ENCODE peak calls at places on chromosomes 12 and 14, in nine cellular contexts. A is stimulated activated CD4-positive, alpha-beta T cell treated with anti-CD3 and anti-CD28 coated beads, Interleukin-1b, Interleukin-23, amount 100 ng/mL, for 1 hour; W is lower lobe of right lung; H is activated CD8-positive, alpha-beta T cell treated with anti-CD3 and anti-CD28 coated beads, Interleukin-2, amount 10 ng/mL, durations not matched to agents 7 days and 5 days; E is NCI-H1694 treated with DMSO at 0.1 percent for 48 hours; J is NCI-H69; B is KG1; O is fibroblast of pulmonary artery; Q is adrenal gland. T is an unnamed sample.

GRCh38 chr12:128914908-128915563 is 61.8 kb downstream of the GLT1D1 start:
- DNase-seq in A (no peak), W (no peak), H (peak), E (no peak), J (no peak), B (peak), O (no peak), Q (peak), T (no peak)

GRCh38 chr14:56487761-56488160 is 91.8 kb upstream of the TMEM260 start:
- DNase-seq in A (no peak), W (no peak), H (no peak), E (no peak), J (peak), B (no peak), O (peak), Q (no peak), T (no peak)

GRCh38 chr14:51576112-51576420 is 75.6 kb upstream of the FRMD6 start:
- DNase-seq in A (no peak), W (no peak), H (no peak), E (no peak), J (no peak), B (no peak), O (peak), Q (no peak), T (no peak)

GRCh38 chr12:67748761-67749075 is 100.2 kb downstream of the DYRK2 start:
- DNase-seq in A (no peak), W (no peak), H (no peak), E (no peak), J (no peak), B (no peak), O (no peak), Q (no peak), T (no peak)

GRCh38 chr12:126668538-126668937 is 1598.4 kb upstream of the TMEM132C start:
- DNase-seq in A (no peak), W (no peak), H (no peak), E (no peak), J (no peak), B (no peak), O (peak), Q (peak), T (no peak)

GRCh38 chr14:22740020-22740419 is 26.5 kb upstream of the OXA1L start:
- DNase-seq in A (no peak), W (no peak), H (no peak), E (no peak), J (no peak), B (no peak), O (no peak), Q (no peak), T (no peak)

GRCh38 chr14:31950760-31951637 is 126.1 kb upstream of the ARHGAP5 start:
- DNase-seq in A (no peak), W (no peak), H (no peak), E (peak), J (peak), B (no peak), O (peak), Q (peak), T (peak)

GRCh38 chr12:120640840-120641833 is 711 bp downstream of the CABP1 start:
- DNase-seq in A (no peak), W (peak), H (peak), E (no peak), J (peak), B (peak), O (peak), Q (peak), T (peak)

GRCh38 chr12:96422192-96422591 is 22.0 kb upstream of the CDK17 start:
- DNase-seq in A (no peak), W (no peak), H (no peak), E (peak), J (no peak), B (no peak), O (peak), Q (no peak), T (no peak)

GRCh38 chr14:61145903-61146411 is 135.2 kb downstream of the TMEM30B start:
- DNase-seq in A (no peak), W (no peak), H (no peak), E (no peak), J (peak), B (no peak), O (peak), Q (no peak), T (no peak)

GRCh38 chr12:49092086-49092815 is 2.4 kb downstream of the DHH start:
- DNase-seq in A (peak), W (no peak), H (peak), E (no peak), J (peak), B (no peak), O (peak), Q (peak), T (peak)

GRCh38 chr12:14841761-14842160 is 1.6 kb downstream of the ART4 start:
- DNase-seq in A (no peak), W (no peak), H (no peak), E (no peak), J (no peak), B (no peak), O (peak), Q (peak), T (no peak)

GRCh38 chr14:92391746-92392145 is 68.8 kb downstream of the SLC24A4 start:
- DNase-seq in A (no peak), W (peak), H (no peak), E (no peak), J (no peak), B (no peak), O (no peak), Q (no peak), T (no peak)

GRCh38 chr12:25958254-25959068 is at the start of gene RASSF8:
- DNase-seq in A (no peak), W (peak), H (peak), E (no peak), J (peak), B (no peak), O (peak), Q (peak), T (peak)

GRCh38 chr12:28424965-28425364 is 234.7 kb downstream of the CCDC91 start:
- DNase-seq in A (no peak), W (no peak), H (no peak), E (no peak), J (no peak), B (no peak), O (peak), Q (peak), T (no peak)

GRCh38 chr12:108495054-108495453 is 20.0 kb upstream of the FICD start:
- DNase-seq in A (no peak), W (no peak), H (peak), E (peak), J (peak), B (peak), O (peak), Q (no peak), T (no peak)

GRCh38 chr12:132765366-132765765 is 3.7 kb upstream of the ANKLE2 start:
- DNase-seq in A (no peak), W (no peak), H (no peak), E (no peak), J (no peak), B (peak), O (no peak), Q (no peak), T (no peak)

GRCh38 chr12:47636908-47637780 is 68.7 kb downstream of the RPAP3 start:
- DNase-seq in A (peak), W (peak), H (peak), E (no peak), J (peak), B (no peak), O (peak), Q (peak), T (peak)

GRCh38 chr12:108214486-108214885 is 85.4 kb downstream of the WSCD2 start:
- DNase-seq in A (no peak), W (no peak), H (peak), E (no peak), J (no peak), B (peak), O (peak), Q (peak), T (no peak)

GRCh38 chr12:117832459-117833457 is 136.0 kb downstream of the KSR2 start:
- DNase-seq in A (no peak), W (no peak), H (no peak), E (no peak), J (no peak), B (no peak), O (no peak), Q (no peak), T (no peak)

GRCh38 chr14:77151245-77151644 is 9.7 kb upstream of the ZDHHC22 start:
- DNase-seq in A (no peak), W (no peak), H (no peak), E (peak), J (peak), B (no peak), O (peak), Q (peak), T (peak)

GRCh38 chr12:101604132-101604531 is 9.4 kb downstream of the MYBPC1 start:
- DNase-seq in A (no peak), W (no peak), H (no peak), E (no peak), J (peak), B (no peak), O (no peak), Q (no peak), T (no peak)

GRCh38 chr14:99595034-99595433 is 9.0 kb downstream of the CCDC85C start:
- DNase-seq in A (peak), W (no peak), H (peak), E (no peak), J (no peak), B (no peak), O (no peak), Q (no peak), T (no peak)

GRCh38 chr12:107287436-107288413 is 194.4 kb upstream of the CRY1 start:
- DNase-seq in A (no peak), W (no peak), H (peak), E (no peak), J (no peak), B (no peak), O (no peak), Q (no peak), T (no peak)

GRCh38 chr14:76761198-76761848 is at the start of gene VASH1:
- DNase-seq in A (peak), W (peak), H (peak), E (peak), J (peak), B (no peak), O (peak), Q (peak), T (peak)

GRCh38 chr14:85508863-85509262 is 21.1 kb upstream of the FLRT2 start:
- DNase-seq in A (no peak), W (no peak), H (no peak), E (no peak), J (no peak), B (no peak), O (no peak), Q (no peak), T (no peak)

GRCh38 chr12:92408072-92408900 is 262.6 kb upstream of the BTG1 start:
- DNase-seq in A (no peak), W (no peak), H (peak), E (no peak), J (peak), B (no peak), O (peak), Q (peak), T (no peak)

GRCh38 chr12:124327362-124328043 is 32.6 kb downstream of the RFLNA start:
- DNase-seq in A (no peak), W (no peak), H (no peak), E (no peak), J (peak), B (no peak), O (no peak), Q (no peak), T (no peak)

GRCh38 chr12:132718644-132719043 is 8.0 kb downstream of the PGAM5 start:
- DNase-seq in A (no peak), W (no peak), H (no peak), E (no peak), J (no peak), B (no peak), O (no peak), Q (no peak), T (no peak)

GRCh38 chr14:58942516-58942915 is 246.0 kb upstream of the DAAM1 start:
- DNase-seq in A (no peak), W (no peak), H (no peak), E (no peak), J (no peak), B (no peak), O (no peak), Q (no peak), T (no peak)

GRCh38 chr12:32450363-32450762 is 51.0 kb downstream of the FGD4 start:
- DNase-seq in A (no peak), W (no peak), H (no peak), E (no peak), J (no peak), B (no peak), O (no peak), Q (no peak), T (no peak)

GRCh38 chr14:80427101-80427500 is 215.8 kb upstream of the DIO2 start:
- DNase-seq in A (no peak), W (no peak), H (no peak), E (no peak), J (peak), B (no peak), O (peak), Q (no peak), T (no peak)

GRCh38 chr14:21894003-21894897 is 220.6 kb upstream of the OR4E1 start:
- DNase-seq in A (peak), W (no peak), H (peak), E (no peak), J (peak), B (peak), O (no peak), Q (no peak), T (peak)

GRCh38 chr14:65745396-65746190 is 333.1 kb downstream of the FUT8 start:
- DNase-seq in A (no peak), W (no peak), H (no peak), E (no peak), J (no peak), B (no peak), O (no peak), Q (no peak), T (no peak)

GRCh38 chr12:75641031-75641780 is 129.8 kb upstream of the KRR1 start:
- DNase-seq in A (no peak), W (no peak), H (peak), E (no peak), J (peak), B (peak), O (peak), Q (no peak), T (no peak)

T was measured in spleen.